ENCODE peak calls at places on chromosomes 7 and 10, in four cellular contexts. One of them, this sample, is unnamed.

GRCh38 chr10:3068968-3069737 is 1.8 kb downstream of the PFKP start:
- DNase-seq in midbrain: peak; percentile 23
- DNase-seq in WTC11: peak; percentile 45
- DNase-seq in GM12865: peak; percentile 41
- DNase-seq in this sample: peak; percentile 46

GRCh38 chr10:70772627-70773026 is 12.6 kb downstream of the TBATA start:
- DNase-seq in WTC11: no peak
- DNase-seq in midbrain: no peak
- DNase-seq in GM12865: no peak
- DNase-seq in this sample: no peak

GRCh38 chr7:155210386-155210785 is 87.3 kb upstream of the INSIG1 start:
- DNase-seq in GM12865: no peak
- DNase-seq in midbrain: no peak
- DNase-seq in WTC11: no peak
- DNase-seq in this sample: no peak

GRCh38 chr7:88735920-88736319 is 23.6 kb upstream of the ZNF804B start:
- DNase-seq in WTC11: no peak
- DNase-seq in GM12865: no peak
- DNase-seq in midbrain: no peak
- DNase-seq in this sample: no peak

GRCh38 chr10:24947304-24948097 is 4.9 kb downstream of the PRTFDC1 start:
- DNase-seq in GM12865: peak; percentile 52
- DNase-seq in WTC11: no peak
- DNase-seq in midbrain: peak; percentile 67
- DNase-seq in this sample: no peak

GRCh38 chr10:123568751-123569150 is 97.4 kb upstream of the GPR26 start:
- DNase-seq in WTC11: no peak
- DNase-seq in midbrain: no peak
- DNase-seq in GM12865: no peak
- DNase-seq in this sample: no peak

GRCh38 chr10:3996697-3997096 is 211.7 kb upstream of the KLF6 start:
- DNase-seq in GM12865: no peak
- DNase-seq in WTC11: no peak
- DNase-seq in midbrain: no peak
- DNase-seq in this sample: no peak

GRCh38 chr10:60208676-60209269 is 180.9 kb downstream of the ANK3 start:
- DNase-seq in WTC11: no peak
- DNase-seq in midbrain: peak; percentile 62
- DNase-seq in GM12865: peak; percentile 40
- DNase-seq in this sample: peak; percentile 43

GRCh38 chr10:75226055-75226454 is 9.7 kb downstream of the COMTD1 start:
- DNase-seq in midbrain: no peak
- DNase-seq in WTC11: no peak
- DNase-seq in GM12865: no peak
- DNase-seq in this sample: no peak